ENCODE peak calls at places on chromosomes 6 and 20, in six cellular contexts. A, O, N, I, S and B are unnamed samples.

GRCh38 chr6:51450248-51450957 is 631.7 kb downstream of the TFAP2B start:
- DNase-seq in I (no peak), O (no peak), A (no peak), S (no peak), N (no peak), B (no peak)

GRCh38 chr20:13024581-13024980 is 15.8 kb downstream of the SPTLC3 start:
- DNase-seq in I (no peak), O (no peak), A (no peak), N (no peak), S (no peak), B (no peak)

GRCh38 chr6:27867051-27867940 is 44.9 kb downstream of the OR2B2 start:
- DNase-seq in O (peak), I (no peak), N (peak), S (no peak), A (peak), B (no peak)

GRCh38 chr6:163165922-163166321 is 248.6 kb upstream of the QKI start:
- DNase-seq in I (peak), S (no peak), A (no peak), N (no peak), O (no peak), B (peak)

GRCh38 chr6:42228305-42228704 is 10.6 kb upstream of the MRPS10 start:
- DNase-seq in O (no peak), N (no peak), A (no peak), S (no peak), I (no peak), B (no peak)

GRCh38 chr6:113909224-113909856 is 52.2 kb downstream of the MARCKS start:
- DNase-seq in S (no peak), O (no peak), N (no peak), I (no peak), A (peak), B (no peak)

GRCh38 chr6:170149681-170150589 is 140.9 kb downstream of the DLL1 start:
- DNase-seq in O (no peak), I (no peak), A (no peak), N (no peak), S (no peak), B (no peak)

GRCh38 chr20:53829086-53829703 is 235.6 kb upstream of the ZNF217 start:
- DNase-seq in A (peak), O (no peak), S (no peak), I (no peak), N (peak), B (no peak)

GRCh38 chr6:144580039-144580438 is 294.9 kb downstream of the UTRN start:
- DNase-seq in N (no peak), O (no peak), A (no peak), S (no peak), I (no peak), B (no peak)

GRCh38 chr6:135053433-135053832 is 1.2 kb downstream of the HBS1L start:
- DNase-seq in S (no peak), O (no peak), I (no peak), N (no peak), A (no peak), B (no peak)

GRCh38 chr20:3818155-3819151 is 1.9 kb upstream of the AP5S1 start:
- DNase-seq in I (peak), N (peak), A (peak), O (no peak), S (peak), B (peak)

GRCh38 chr6:165910184-165910583 is 247.1 kb upstream of the PDE10A start:
- DNase-seq in N (no peak), S (no peak), I (no peak), O (no peak), A (peak), B (no peak)

GRCh38 chr6:33672808-33673207 is 38.7 kb downstream of the UQCC2 start:
- DNase-seq in S (peak), N (no peak), O (no peak), I (no peak), A (peak), B (no peak)

GRCh38 chr6:150195996-150196417 is 53.2 kb downstream of the PPP1R14C start:
- DNase-seq in A (no peak), N (no peak), I (no peak), S (no peak), O (no peak), B (no peak)

GRCh38 chr6:105545206-105545920 is 142.5 kb upstream of the PREP start:
- DNase-seq in A (no peak), S (no peak), O (no peak), I (no peak), N (no peak), B (no peak)

GRCh38 chr6:102928109-102928508 is 1534.6 kb downstream of the GRIK2 start:
- DNase-seq in I (no peak), O (peak), N (no peak), S (no peak), A (no peak), B (no peak)

GRCh38 chr6:40681622-40682021 is 94.5 kb upstream of the LRFN2 start:
- DNase-seq in A (no peak), N (no peak), O (no peak), S (no peak), I (no peak), B (no peak)

GRCh38 chr6:46788791-46789190 is 4.4 kb upstream of the MEP1A start:
- DNase-seq in O (no peak), A (no peak), N (no peak), S (no peak), I (no peak), B (no peak)

GRCh38 chr6:113695506-113695905 is 161.6 kb upstream of the MARCKS start:
- DNase-seq in O (no peak), A (peak), I (no peak), N (no peak), S (no peak), B (no peak)

GRCh38 chr6:107585815-107586435 is 96.0 kb downstream of the SOBP start:
- DNase-seq in S (no peak), O (no peak), N (no peak), I (no peak), A (no peak), B (no peak)

GRCh38 chr6:47496935-47497579 is 19.5 kb downstream of the CD2AP start:
- DNase-seq in O (no peak), A (no peak), S (no peak), N (no peak), I (no peak), B (no peak)

GRCh38 chr6:155154158-155154830 is 109.5 kb upstream of the CLDN20 start:
- DNase-seq in S (no peak), I (no peak), N (no peak), A (peak), O (no peak), B (peak)

GRCh38 chr20:37839432-37839827 is 63.5 kb upstream of the VSTM2L start:
- DNase-seq in S (no peak), I (no peak), N (no peak), O (no peak), A (no peak), B (no peak)

GRCh38 chr6:159102373-159103160 is 57.8 kb upstream of the TAGAP start:
- DNase-seq in O (no peak), S (no peak), A (no peak), I (no peak), N (no peak), B (no peak)

GRCh38 chr6:133899556-133899955 is 10.6 kb downstream of the TCF21 start:
- DNase-seq in O (no peak), I (no peak), N (no peak), S (no peak), A (peak), B (no peak)

GRCh38 chr6:10852281-10852965 is 14.1 kb upstream of the MAK start:
- DNase-seq in S (no peak), A (peak), N (no peak), O (no peak), I (no peak), B (no peak)

GRCh38 chr20:38094373-38094775 is 60.8 kb downstream of the RPRD1B start:
- DNase-seq in I (no peak), S (no peak), O (no peak), N (peak), A (peak), B (no peak)

GRCh38 chr20:53561505-53561904 is 32.1 kb downstream of the ZNF217 start:
- DNase-seq in I (no peak), N (no peak), A (no peak), S (no peak), O (no peak), B (no peak)

GRCh38 chr20:37042986-37043972 is 52.5 kb downstream of the RBL1 start:
- DNase-seq in O (no peak), S (no peak), N (no peak), I (no peak), A (no peak), B (no peak)

GRCh38 chr6:15244605-15245360 is 1.1 kb upstream of the JARID2 start:
- DNase-seq in O (peak), N (peak), I (peak), S (peak), A (peak), B (peak)

GRCh38 chr20:49894073-49894470 is 21.3 kb downstream of the SPATA2 start:
- DNase-seq in S (no peak), A (no peak), O (no peak), I (no peak), N (no peak), B (no peak)

GRCh38 chr20:1427457-1428054 is 34.7 kb upstream of the FKBP1A start:
- DNase-seq in I (no peak), S (no peak), O (no peak), A (peak), N (no peak), B (no peak)

GRCh38 chr20:46583411-46584214 is 33.2 kb upstream of the OCSTAMP start:
- DNase-seq in O (no peak), N (no peak), S (no peak), I (peak), A (no peak), B (no peak)
- H3K27ac ChIP-seq in O (no peak), N (no peak), S (no peak), I (peak), A (no peak), B (peak)

GRCh38 chr20:64038252-64038578 is 2.2 kb downstream of the C20orf204 start:
- DNase-seq in A (no peak), I (no peak), N (no peak), O (no peak), S (peak), B (no peak)

GRCh38 chr20:64037498-64038213 is 1.7 kb downstream of the C20orf204 start:
- DNase-seq in A (no peak), O (no peak), S (no peak), N (no peak), I (no peak), B (no peak)

GRCh38 chr20:64039293-64040160 is 3.5 kb downstream of the C20orf204 start:
- DNase-seq in N (no peak), O (no peak), I (no peak), S (no peak), A (no peak), B (no peak)

GRCh38 chr20:64037199-64037497 is 1.2 kb downstream of the C20orf204 start:
- DNase-seq in I (no peak), S (no peak), O (no peak), A (no peak), N (no peak), B (no peak)

GRCh38 chr20:64038579-64039292 is 2.8 kb downstream of the C20orf204 start:
- DNase-seq in O (peak), N (peak), S (peak), A (peak), I (no peak), B (peak)
- H3K27ac ChIP-seq in O (peak), N (peak), S (peak), A (no peak), I (no peak), B (no peak)

GRCh38 chr6:436308-437041 is 44.9 kb downstream of the IRF4 start:
- DNase-seq in A (peak), N (no peak), I (no peak), O (no peak), S (no peak), B (no peak)

GRCh38 chr6:435442-436307 is 44.1 kb downstream of the IRF4 start:
- DNase-seq in O (no peak), I (no peak), A (peak), S (no peak), N (no peak), B (no peak)

GRCh38 chr6:438634-439170 is 47.1 kb downstream of the IRF4 start:
- DNase-seq in O (no peak), S (no peak), I (no peak), A (no peak), N (no peak), B (no peak)

GRCh38 chr6:439681-440167 is 48.2 kb downstream of the IRF4 start:
- DNase-seq in N (no peak), I (no peak), A (peak), S (no peak), O (no peak), B (no peak)

GRCh38 chr6:437042-437402 is 45.5 kb downstream of the IRF4 start:
- DNase-seq in S (no peak), A (peak), I (no peak), N (no peak), O (no peak), B (no peak)
- H3K27ac ChIP-seq in S (no peak), A (no peak), I (no peak), N (no peak), O (no peak), B (no peak)

GRCh38 chr6:30754631-30755030 is 10.3 kb upstream of the IER3 start:
- DNase-seq in N (no peak), S (no peak), I (no peak), O (no peak), A (no peak), B (no peak)

GRCh38 chr6:30759575-30760239 is 15.4 kb upstream of the IER3 start:
- DNase-seq in I (no peak), N (peak), S (no peak), O (no peak), A (peak), B (no peak)

GRCh38 chr6:30761791-30762429 is 17.6 kb upstream of the IER3 start:
- DNase-seq in O (no peak), A (no peak), N (no peak), I (no peak), S (no peak), B (no peak)

GRCh38 chr6:30760537-30760936 is 16.2 kb upstream of the IER3 start:
- DNase-seq in I (no peak), A (no peak), S (no peak), N (no peak), O (no peak), B (no peak)

GRCh38 chr6:30757261-30757935 is 13.1 kb upstream of the IER3 start:
- DNase-seq in O (no peak), N (no peak), S (no peak), I (no peak), A (no peak), B (no peak)
- H3K27ac ChIP-seq in O (no peak), N (peak), S (peak), I (no peak), A (no peak), B (no peak)